ENCODE peak calls at places on chromosomes 4 and X, in six cellular contexts. One of them, this sample, is unnamed.

GRCh38 chrX:39440734-39441305 is 639.6 kb downstream of the MID1IP1 start:
- DNase-seq in stimulated activated CD4-positive, alpha-beta T cell treated with anti-CD3 and anti-CD28 coated beads, Interleukin-1b, Interleukin-23, amount 100 ng/mL, for 24 hours: no peak
- DNase-seq in activated naive CD8-positive, alpha-beta T cell treated with anti-CD3 and anti-CD28 coated beads, Interleukin-2, amount 10 ng/mL, durations not matched to agents 7 days and 5 days: no peak
- DNase-seq in NCI-H526: no peak
- DNase-seq in GM20000: no peak
- DNase-seq in CD4-positive, CD25-positive, alpha-beta regulatory T cell: peak; percentile 37
- DNase-seq in this sample: no peak

GRCh38 chr4:13481569-13481968 is 2.6 kb downstream of the RAB28 start:
- DNase-seq in stimulated activated CD4-positive, alpha-beta T cell treated with anti-CD3 and anti-CD28 coated beads, Interleukin-1b, Interleukin-23, amount 100 ng/mL, for 24 hours: no peak
- DNase-seq in activated naive CD8-positive, alpha-beta T cell treated with anti-CD3 and anti-CD28 coated beads, Interleukin-2, amount 10 ng/mL, durations not matched to agents 7 days and 5 days: no peak
- DNase-seq in NCI-H526: no peak
- DNase-seq in GM20000: no peak
- DNase-seq in CD4-positive, CD25-positive, alpha-beta regulatory T cell: no peak
- DNase-seq in this sample: no peak

GRCh38 chrX:119187298-119187697 is 48.8 kb upstream of the PGRMC1 start:
- DNase-seq in stimulated activated CD4-positive, alpha-beta T cell treated with anti-CD3 and anti-CD28 coated beads, Interleukin-1b, Interleukin-23, amount 100 ng/mL, for 24 hours: no peak
- DNase-seq in activated naive CD8-positive, alpha-beta T cell treated with anti-CD3 and anti-CD28 coated beads, Interleukin-2, amount 10 ng/mL, durations not matched to agents 7 days and 5 days: no peak
- DNase-seq in NCI-H526: no peak
- DNase-seq in GM20000: no peak
- DNase-seq in CD4-positive, CD25-positive, alpha-beta regulatory T cell: no peak
- DNase-seq in this sample: no peak

GRCh38 chrX:51332188-51332942 is at the start of gene NUDT10:
- DNase-seq in stimulated activated CD4-positive, alpha-beta T cell treated with anti-CD3 and anti-CD28 coated beads, Interleukin-1b, Interleukin-23, amount 100 ng/mL, for 24 hours: no peak
- DNase-seq in activated naive CD8-positive, alpha-beta T cell treated with anti-CD3 and anti-CD28 coated beads, Interleukin-2, amount 10 ng/mL, durations not matched to agents 7 days and 5 days: peak; percentile 64
- DNase-seq in NCI-H526: peak; percentile 15
- DNase-seq in GM20000: no peak
- DNase-seq in CD4-positive, CD25-positive, alpha-beta regulatory T cell: peak; percentile 18
- DNase-seq in this sample: peak; percentile 9

GRCh38 chr4:82758701-82759685 is 39.6 kb downstream of the SCD5 start:
- DNase-seq in stimulated activated CD4-positive, alpha-beta T cell treated with anti-CD3 and anti-CD28 coated beads, Interleukin-1b, Interleukin-23, amount 100 ng/mL, for 24 hours: no peak
- DNase-seq in activated naive CD8-positive, alpha-beta T cell treated with anti-CD3 and anti-CD28 coated beads, Interleukin-2, amount 10 ng/mL, durations not matched to agents 7 days and 5 days: no peak
- DNase-seq in NCI-H526: no peak
- DNase-seq in GM20000: no peak
- DNase-seq in CD4-positive, CD25-positive, alpha-beta regulatory T cell: no peak
- DNase-seq in this sample: no peak

GRCh38 chr4:78784255-78784654 is 8.1 kb downstream of the BMP2K start:
- DNase-seq in stimulated activated CD4-positive, alpha-beta T cell treated with anti-CD3 and anti-CD28 coated beads, Interleukin-1b, Interleukin-23, amount 100 ng/mL, for 24 hours: no peak
- DNase-seq in activated naive CD8-positive, alpha-beta T cell treated with anti-CD3 and anti-CD28 coated beads, Interleukin-2, amount 10 ng/mL, durations not matched to agents 7 days and 5 days: no peak
- DNase-seq in NCI-H526: no peak
- DNase-seq in GM20000: no peak
- DNase-seq in CD4-positive, CD25-positive, alpha-beta regulatory T cell: no peak
- DNase-seq in this sample: no peak

GRCh38 chr4:73070072-73070385 is 513 bp upstream of the COX18 start:
- DNase-seq in stimulated activated CD4-positive, alpha-beta T cell treated with anti-CD3 and anti-CD28 coated beads, Interleukin-1b, Interleukin-23, amount 100 ng/mL, for 24 hours: no peak
- DNase-seq in activated naive CD8-positive, alpha-beta T cell treated with anti-CD3 and anti-CD28 coated beads, Interleukin-2, amount 10 ng/mL, durations not matched to agents 7 days and 5 days: no peak
- DNase-seq in NCI-H526: no peak
- DNase-seq in GM20000: peak; percentile 31
- DNase-seq in CD4-positive, CD25-positive, alpha-beta regulatory T cell: no peak
- DNase-seq in this sample: no peak

GRCh38 chrX:137033774-137034507 is at the start of gene GPR101:
- DNase-seq in stimulated activated CD4-positive, alpha-beta T cell treated with anti-CD3 and anti-CD28 coated beads, Interleukin-1b, Interleukin-23, amount 100 ng/mL, for 24 hours: no peak
- DNase-seq in activated naive CD8-positive, alpha-beta T cell treated with anti-CD3 and anti-CD28 coated beads, Interleukin-2, amount 10 ng/mL, durations not matched to agents 7 days and 5 days: peak; percentile 28
- DNase-seq in NCI-H526: no peak
- DNase-seq in GM20000: no peak
- DNase-seq in CD4-positive, CD25-positive, alpha-beta regulatory T cell: peak; percentile 16
- DNase-seq in this sample: no peak

GRCh38 chr4:184632842-184633241 is 16.4 kb downstream of the CASP3 start:
- DNase-seq in stimulated activated CD4-positive, alpha-beta T cell treated with anti-CD3 and anti-CD28 coated beads, Interleukin-1b, Interleukin-23, amount 100 ng/mL, for 24 hours: no peak
- DNase-seq in activated naive CD8-positive, alpha-beta T cell treated with anti-CD3 and anti-CD28 coated beads, Interleukin-2, amount 10 ng/mL, durations not matched to agents 7 days and 5 days: no peak
- DNase-seq in NCI-H526: no peak
- DNase-seq in GM20000: no peak
- DNase-seq in CD4-positive, CD25-positive, alpha-beta regulatory T cell: no peak
- DNase-seq in this sample: no peak

GRCh38 chrX:52995135-52995973 is 37.0 kb upstream of the FAM156A start:
- DNase-seq in stimulated activated CD4-positive, alpha-beta T cell treated with anti-CD3 and anti-CD28 coated beads, Interleukin-1b, Interleukin-23, amount 100 ng/mL, for 24 hours: peak; percentile 53
- DNase-seq in activated naive CD8-positive, alpha-beta T cell treated with anti-CD3 and anti-CD28 coated beads, Interleukin-2, amount 10 ng/mL, durations not matched to agents 7 days and 5 days: peak; percentile 83
- DNase-seq in NCI-H526: peak; percentile 94
- DNase-seq in GM20000: peak; percentile 84
- DNase-seq in CD4-positive, CD25-positive, alpha-beta regulatory T cell: peak; percentile 96
- DNase-seq in this sample: peak; percentile 90

GRCh38 chr4:88247148-88247547 is 37.2 kb downstream of the PPM1K start:
- DNase-seq in stimulated activated CD4-positive, alpha-beta T cell treated with anti-CD3 and anti-CD28 coated beads, Interleukin-1b, Interleukin-23, amount 100 ng/mL, for 24 hours: no peak
- DNase-seq in activated naive CD8-positive, alpha-beta T cell treated with anti-CD3 and anti-CD28 coated beads, Interleukin-2, amount 10 ng/mL, durations not matched to agents 7 days and 5 days: no peak
- DNase-seq in NCI-H526: no peak
- DNase-seq in GM20000: no peak
- DNase-seq in CD4-positive, CD25-positive, alpha-beta regulatory T cell: no peak
- DNase-seq in this sample: no peak

GRCh38 chr4:155705664-155706063 is 39.0 kb downstream of the GUCY1A1 start:
- DNase-seq in stimulated activated CD4-positive, alpha-beta T cell treated with anti-CD3 and anti-CD28 coated beads, Interleukin-1b, Interleukin-23, amount 100 ng/mL, for 24 hours: no peak
- DNase-seq in activated naive CD8-positive, alpha-beta T cell treated with anti-CD3 and anti-CD28 coated beads, Interleukin-2, amount 10 ng/mL, durations not matched to agents 7 days and 5 days: no peak
- DNase-seq in NCI-H526: no peak
- DNase-seq in GM20000: no peak
- DNase-seq in CD4-positive, CD25-positive, alpha-beta regulatory T cell: no peak
- DNase-seq in this sample: no peak

GRCh38 chr4:72031868-72032619 is at the start of gene NPFFR2:
- DNase-seq in stimulated activated CD4-positive, alpha-beta T cell treated with anti-CD3 and anti-CD28 coated beads, Interleukin-1b, Interleukin-23, amount 100 ng/mL, for 24 hours: no peak
- DNase-seq in activated naive CD8-positive, alpha-beta T cell treated with anti-CD3 and anti-CD28 coated beads, Interleukin-2, amount 10 ng/mL, durations not matched to agents 7 days and 5 days: no peak
- DNase-seq in NCI-H526: no peak
- DNase-seq in GM20000: no peak
- DNase-seq in CD4-positive, CD25-positive, alpha-beta regulatory T cell: no peak
- DNase-seq in this sample: no peak

GRCh38 chr4:6869944-6870343 is 39.7 kb upstream of the TBC1D14 start:
- DNase-seq in stimulated activated CD4-positive, alpha-beta T cell treated with anti-CD3 and anti-CD28 coated beads, Interleukin-1b, Interleukin-23, amount 100 ng/mL, for 24 hours: no peak
- DNase-seq in activated naive CD8-positive, alpha-beta T cell treated with anti-CD3 and anti-CD28 coated beads, Interleukin-2, amount 10 ng/mL, durations not matched to agents 7 days and 5 days: no peak
- DNase-seq in NCI-H526: no peak
- DNase-seq in GM20000: no peak
- DNase-seq in CD4-positive, CD25-positive, alpha-beta regulatory T cell: no peak
- DNase-seq in this sample: no peak

GRCh38 chr4:3484057-3484973 is 21.2 kb downstream of the DOK7 start:
- DNase-seq in stimulated activated CD4-positive, alpha-beta T cell treated with anti-CD3 and anti-CD28 coated beads, Interleukin-1b, Interleukin-23, amount 100 ng/mL, for 24 hours: no peak
- DNase-seq in activated naive CD8-positive, alpha-beta T cell treated with anti-CD3 and anti-CD28 coated beads, Interleukin-2, amount 10 ng/mL, durations not matched to agents 7 days and 5 days: no peak
- DNase-seq in NCI-H526: peak; percentile 38
- DNase-seq in GM20000: no peak
- DNase-seq in CD4-positive, CD25-positive, alpha-beta regulatory T cell: no peak
- DNase-seq in this sample: peak; percentile 72

GRCh38 chrX:18620349-18620748 is 51.6 kb downstream of the RS1 start:
- DNase-seq in stimulated activated CD4-positive, alpha-beta T cell treated with anti-CD3 and anti-CD28 coated beads, Interleukin-1b, Interleukin-23, amount 100 ng/mL, for 24 hours: no peak
- DNase-seq in activated naive CD8-positive, alpha-beta T cell treated with anti-CD3 and anti-CD28 coated beads, Interleukin-2, amount 10 ng/mL, durations not matched to agents 7 days and 5 days: no peak
- DNase-seq in NCI-H526: no peak
- DNase-seq in GM20000: peak; percentile 3
- DNase-seq in CD4-positive, CD25-positive, alpha-beta regulatory T cell: no peak
- DNase-seq in this sample: no peak

GRCh38 chrX:104270916-104271512 is 16.3 kb upstream of the ESX1 start:
- DNase-seq in stimulated activated CD4-positive, alpha-beta T cell treated with anti-CD3 and anti-CD28 coated beads, Interleukin-1b, Interleukin-23, amount 100 ng/mL, for 24 hours: peak; percentile 4
- DNase-seq in activated naive CD8-positive, alpha-beta T cell treated with anti-CD3 and anti-CD28 coated beads, Interleukin-2, amount 10 ng/mL, durations not matched to agents 7 days and 5 days: no peak
- DNase-seq in NCI-H526: peak; percentile 61
- DNase-seq in GM20000: no peak
- DNase-seq in CD4-positive, CD25-positive, alpha-beta regulatory T cell: peak; percentile 33
- DNase-seq in this sample: no peak